ENCODE peak calls at places on chromosomes 4 and X, in seven cellular contexts. P is SK-N-SH, S is fibroblast of lung, X is natural killer cell, H is thoracic aorta, Q is colonic mucosa, Y is right lobe of liver. T is an unnamed sample.

GRCh38 chr4:140135529-140136021 is 18.4 kb downstream of the MAML3 start:
- DNase-seq in P (peak; percentile 84), S (peak; percentile 46), X (no peak), H (peak; percentile 13), Q (no peak), Y (no peak), T (no peak)

GRCh38 chr4:68373513-68373912 is 23.6 kb upstream of the YTHDC1 start:
- DNase-seq in P (peak; percentile 54), S (peak; percentile 80), X (no peak), H (peak; percentile 13), Q (peak; percentile 51), Y (peak; percentile 68), T (no peak)

GRCh38 chr4:95087657-95088455 is 330.1 kb downstream of the BMPR1B start:
- DNase-seq in P (peak; percentile 8), S (peak; percentile 49), X (no peak), H (no peak), Q (no peak), Y (no peak), T (no peak)

GRCh38 chr4:138567696-138568095 is 325.5 kb upstream of the SLC7A11 start:
- DNase-seq in P (no peak), S (no peak), X (no peak), H (no peak), Q (no peak), Y (no peak), T (no peak)

GRCh38 chr4:8316251-8316771 is 46.8 kb downstream of the HTRA3 start:
- DNase-seq in P (no peak), S (no peak), X (peak; percentile 4), H (no peak), Q (no peak), Y (peak; percentile 44), T (no peak)

GRCh38 chrX:148929686-148930085 is 429.3 kb downstream of the AFF2 start:
- DNase-seq in P (no peak), S (no peak), X (no peak), H (no peak), Q (no peak), Y (no peak), T (no peak)

GRCh38 chr4:144903953-144904711 is 193.9 kb downstream of the ANAPC10 start:
- DNase-seq in P (no peak), S (no peak), X (no peak), H (no peak), Q (no peak), Y (no peak), T (no peak)

GRCh38 chr4:6275898-6276563 is 6.4 kb downstream of the WFS1 start:
- DNase-seq in P (no peak), S (no peak), X (no peak), H (no peak), Q (no peak), Y (no peak), T (no peak)

GRCh38 chr4:128135391-128135790 is 74.3 kb downstream of the LARP1B start:
- DNase-seq in P (no peak), S (no peak), X (no peak), H (no peak), Q (no peak), Y (no peak), T (no peak)

GRCh38 chr4:7326306-7326692 is 108.4 kb downstream of the PSAPL1 start:
- DNase-seq in P (no peak), S (no peak), X (no peak), H (no peak), Q (no peak), Y (no peak), T (no peak)

GRCh38 chr4:85603437-85604336 is 128.7 kb downstream of the ARHGAP24 start:
- DNase-seq in P (peak; percentile 43), S (peak; percentile 62), X (no peak), H (no peak), Q (no peak), Y (no peak), T (peak; percentile 12)

GRCh38 chrX:71198066-71198465 is 25.0 kb upstream of the GJB1 start:
- DNase-seq in P (no peak), S (no peak), X (no peak), H (no peak), Q (no peak), Y (no peak), T (no peak)

GRCh38 chr4:108473163-108473720 is 147.1 kb upstream of the RPL34 start:
- DNase-seq in P (peak; percentile 32), S (peak; percentile 39), X (no peak), H (no peak), Q (no peak), Y (no peak), T (no peak)
- TF ChIP-seq CTCF in P (no peak), S (no peak), X (no peak), H (no peak), Q (no peak), Y (no peak), T (no peak)

GRCh38 chr4:32680946-32681345 is 1960.8 kb downstream of the PCDH7 start:
- DNase-seq in P (no peak), S (no peak), X (no peak), H (no peak), Q (no peak), Y (no peak), T (no peak)

GRCh38 chr4:32689520-32689919 is 1969.4 kb downstream of the PCDH7 start:
- DNase-seq in P (no peak), S (peak; percentile 22), X (no peak), H (no peak), Q (no peak), Y (no peak), T (no peak)

GRCh38 chr4:32684160-32684559 is 1964.0 kb downstream of the PCDH7 start:
- DNase-seq in P (no peak), S (no peak), X (no peak), H (no peak), Q (no peak), Y (no peak), T (no peak)

GRCh38 chr4:32686123-32686522 is 1966.0 kb downstream of the PCDH7 start:
- DNase-seq in P (no peak), S (no peak), X (no peak), H (no peak), Q (no peak), Y (no peak), T (no peak)
- TF ChIP-seq CTCF in P (no peak), S (no peak), X (no peak), H (no peak), Q (no peak), Y (no peak), T (no peak)

GRCh38 chr4:87543835-87544461 is 14.8 kb upstream of the SPARCL1 start:
- DNase-seq in P (peak; percentile 34), S (peak; percentile 82), X (no peak), H (no peak), Q (no peak), Y (no peak), T (peak; percentile 54)
- TF ChIP-seq CTCF in P (peak; percentile 73), S (peak; percentile 70), X (no peak), H (peak; percentile 67), Q (no peak), Y (peak; percentile 44), T (peak; percentile 80)

GRCh38 chr4:149549911-149550310 is 265.7 kb downstream of the IQCM start:
- DNase-seq in P (no peak), S (peak; percentile 15), X (no peak), H (no peak), Q (no peak), Y (peak; percentile 50), T (no peak)
- TF ChIP-seq CTCF in P (no peak), S (no peak), X (no peak), H (no peak), Q (no peak), Y (peak; percentile 70), T (no peak)

GRCh38 chrX:108735680-108736508 is 469 bp downstream of the IRS4 start:
- DNase-seq in P (peak; percentile 41), S (peak; percentile 1), X (no peak), H (no peak), Q (no peak), Y (no peak), T (no peak)

GRCh38 chrX:108732630-108733321 is 3.6 kb downstream of the IRS4 start:
- DNase-seq in P (peak; percentile 19), S (no peak), X (no peak), H (no peak), Q (no peak), Y (no peak), T (no peak)

GRCh38 chrX:108734426-108734825 is 1.9 kb downstream of the IRS4 start:
- DNase-seq in P (peak; percentile 10), S (no peak), X (no peak), H (no peak), Q (no peak), Y (no peak), T (no peak)

GRCh38 chrX:108736509-108737479 is at the start of gene IRS4:
- DNase-seq in P (peak; percentile 46), S (no peak), X (no peak), H (no peak), Q (no peak), Y (no peak), T (no peak)

DNA sequence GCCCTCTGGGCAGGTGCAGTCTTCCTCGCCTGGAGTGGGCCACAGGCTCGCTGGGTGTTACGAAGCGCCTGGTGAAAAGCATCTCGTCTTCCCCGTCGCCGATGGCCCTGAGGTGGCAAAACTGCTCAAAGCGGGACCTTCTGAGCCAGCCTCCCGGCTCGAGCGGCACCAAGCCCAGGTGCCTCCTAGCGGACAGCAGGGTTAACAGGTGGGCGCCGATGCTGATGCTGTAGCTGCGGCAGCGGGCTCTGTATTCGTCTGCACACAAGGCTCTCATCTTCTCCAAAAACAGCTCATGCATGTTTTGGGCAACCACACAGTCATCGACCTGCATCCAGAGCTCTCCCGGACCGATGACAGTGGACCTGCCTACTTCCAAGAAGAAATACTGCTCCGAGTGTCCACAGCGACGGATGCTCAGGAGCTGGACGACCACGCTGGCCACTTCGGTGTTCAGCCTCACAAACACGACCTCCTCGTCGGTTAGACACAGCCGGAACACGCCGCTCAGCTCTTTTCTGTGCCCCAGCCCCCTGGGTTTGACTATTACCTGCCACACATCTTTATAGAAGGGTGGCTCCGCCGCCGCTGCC is 1.2 kb downstream of the IRS4 start:
- DNase-seq in P (peak; percentile 32), S (no peak), X (no peak), H (no peak), Q (no peak), Y (no peak), T (no peak)
- TF ChIP-seq CTCF in P (peak; percentile 7), S (no peak), X (no peak), H (no peak), Q (no peak), Y (no peak), T (no peak)

GRCh38 chr4:54152846-54153600 is 53.1 kb downstream of the GSX2 start:
- DNase-seq in P (no peak), S (peak; percentile 18), X (no peak), H (no peak), Q (no peak), Y (no peak), T (peak; percentile 55)
- TF ChIP-seq CTCF in P (no peak), S (no peak), X (no peak), H (no peak), Q (no peak), Y (no peak), T (no peak)